ENCODE peak calls at places on chromosomes 1 and 21, in seven cellular contexts. R is psoas muscle, C is upper lobe of left lung, X is thoracic aorta, M is breast epithelium, I is tibial nerve, H is lower lobe of right lung. J is an unnamed sample. For H3K9me3, the result is how much of the 10 kb centered on the place peaks cover.

GRCh38 chr1:117650840-117651568 is 45.2 kb downstream of the TENT5C start:
- DNase-seq in H (no peak), R (no peak), I (no peak), M (no peak), C (no peak), X (no peak), J (no peak)

GRCh38 chr21:15660424-15660805 is 69.4 kb upstream of the USP25 start:
- DNase-seq in R (no peak), X (no peak), H (no peak), I (no peak), M (no peak), C (no peak), J (no peak)

GRCh38 chr1:246284021-246284420 is 223.1 kb downstream of the SMYD3 start:
- DNase-seq in I (no peak), C (no peak), M (no peak), H (no peak), X (no peak), R (no peak), J (no peak)

GRCh38 chr1:33429846-33430750 is 797 bp downstream of the PHC2 start:
- DNase-seq in C (peak), M (no peak), R (peak), I (no peak), X (no peak), H (peak), J (no peak)

GRCh38 chr1:167447521-167448136 is 70.7 kb downstream of the CD247 start:
- DNase-seq in I (no peak), H (peak), M (no peak), X (no peak), C (peak), R (no peak), J (peak)

GRCh38 chr1:10864776-10865175 is 68.3 kb upstream of the CASZ1 start:
- DNase-seq in I (no peak), R (no peak), C (no peak), X (no peak), H (no peak), M (no peak), J (no peak)

GRCh38 chr1:115828101-115829022 is 12.6 kb downstream of the NHLH2 start:
- DNase-seq in X (no peak), H (peak), M (no peak), I (no peak), R (no peak), C (peak), J (no peak)

GRCh38 chr21:34691396-34692032 is 22.7 kb downstream of the CLIC6 start:
- DNase-seq in H (no peak), C (no peak), I (no peak), R (no peak), M (no peak), X (no peak), J (no peak)

GRCh38 chr1:210234254-210234747 is 1.7 kb downstream of the SERTAD4 start:
- DNase-seq in H (no peak), X (no peak), M (no peak), I (no peak), R (no peak), C (no peak), J (no peak)

GRCh38 chr1:166302919-166303758 is 136.3 kb upstream of the FAM78B start:
- DNase-seq in M (no peak), R (no peak), H (no peak), C (no peak), I (no peak), X (no peak), J (no peak)

GRCh38 chr1:226019550-226019949 is 20.4 kb upstream of the SDE2 start:
- DNase-seq in M (no peak), R (no peak), I (no peak), C (no peak), H (no peak), X (no peak), J (no peak)

GRCh38 chr1:206923961-206924548 is 2.3 kb upstream of the FCMR start:
- DNase-seq in C (no peak), I (no peak), R (no peak), X (no peak), M (no peak), H (no peak), J (no peak)

GRCh38 chr1:6090996-6091822 is 45.5 kb downstream of the KCNAB2 start:
- DNase-seq in R (peak), M (no peak), X (no peak), I (no peak), C (no peak), H (no peak), J (no peak)

GRCh38 chr1:55399385-55399784 is 184.2 kb upstream of the USP24 start:
- DNase-seq in M (no peak), R (no peak), I (no peak), X (no peak), C (no peak), H (no peak), J (no peak)

GRCh38 chr1:26164036-26164927 is 4.5 kb downstream of the C1orf232 start:
- DNase-seq in C (no peak), R (peak), I (no peak), H (no peak), X (no peak), M (no peak), J (peak)

GRCh38 chr1:72284084-72284397 is 1.7 kb upstream of the NEGR1 start:
- DNase-seq in X (no peak), R (no peak), M (peak), I (no peak), H (no peak), C (no peak), J (no peak)

GRCh38 chr1:190679032-190679431 is 201.4 kb upstream of the BRINP3 start:
- DNase-seq in I (no peak), C (no peak), H (no peak), M (no peak), X (no peak), R (no peak), J (no peak)

GRCh38 chr1:163013826-163014600 is 55.1 kb upstream of the RGS4 start:
- DNase-seq in I (no peak), C (no peak), M (no peak), R (no peak), H (no peak), X (no peak), J (no peak)

GRCh38 chr1:114094303-114094663 is 59.4 kb downstream of the SYT6 start:
- DNase-seq in C (no peak), H (no peak), X (no peak), I (peak), M (no peak), R (peak), J (no peak)

GRCh38 chr1:2360588-2361364 is 30.6 kb downstream of the MORN1 start:
- DNase-seq in X (no peak), C (no peak), R (no peak), I (no peak), M (no peak), H (peak), J (no peak)

GRCh38 chr1:227604446-227604845 is 41.1 kb downstream of the ZNF678 start:
- DNase-seq in H (no peak), I (no peak), C (no peak), X (no peak), M (no peak), R (no peak), J (no peak)
- H3K9me3 ChIP-seq in H (under half), I (under half), C (half or more), X (under half), M (under half), R (under half), J (under half)

GRCh38 chr1:111988743-111989453 is 570 bp downstream of the KCND3 start:
- DNase-seq in M (no peak), H (peak), I (no peak), X (no peak), R (peak), C (peak), J (no peak)

GRCh38 chr1:111990026-111990877 is 784 bp upstream of the KCND3 start:
- DNase-seq in I (no peak), C (peak), R (peak), M (no peak), X (no peak), H (peak), J (no peak)

GRCh38 chr1:111988377-111988742 is 1.1 kb downstream of the KCND3 start:
- DNase-seq in C (no peak), I (no peak), R (no peak), X (no peak), M (no peak), H (no peak), J (no peak)

GRCh38 chr1:111989531-111990025 is at the start of gene KCND3:
- DNase-seq in I (no peak), H (peak), X (no peak), R (peak), C (no peak), M (no peak), J (no peak)

DNA sequence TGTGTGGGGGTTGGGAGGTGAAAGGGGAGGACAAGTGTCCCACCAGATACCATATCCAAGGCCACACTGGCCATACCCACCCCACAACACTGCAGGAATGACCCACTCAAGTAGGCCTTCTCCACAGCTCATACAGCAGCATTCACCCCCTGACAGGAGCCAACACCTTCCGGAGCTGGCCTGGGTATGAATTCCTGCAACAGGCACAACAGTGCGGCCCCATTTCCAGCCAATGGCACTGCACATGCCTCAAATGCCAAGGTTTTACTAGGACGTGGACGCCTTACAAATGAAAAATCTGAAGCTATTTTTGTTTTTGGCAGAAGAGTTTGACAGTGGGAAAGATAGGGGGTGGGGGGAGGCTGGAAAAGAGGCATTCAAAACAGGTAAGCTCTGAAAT is 2.0 kb downstream of the KCND3 start:
- DNase-seq in H (no peak), R (no peak), X (no peak), M (no peak), I (no peak), C (no peak), J (no peak)
- H3K9me3 ChIP-seq in H (under half), R (under half), X (under half), M (under half), I (under half), C (under half), J (under half)

DNA sequence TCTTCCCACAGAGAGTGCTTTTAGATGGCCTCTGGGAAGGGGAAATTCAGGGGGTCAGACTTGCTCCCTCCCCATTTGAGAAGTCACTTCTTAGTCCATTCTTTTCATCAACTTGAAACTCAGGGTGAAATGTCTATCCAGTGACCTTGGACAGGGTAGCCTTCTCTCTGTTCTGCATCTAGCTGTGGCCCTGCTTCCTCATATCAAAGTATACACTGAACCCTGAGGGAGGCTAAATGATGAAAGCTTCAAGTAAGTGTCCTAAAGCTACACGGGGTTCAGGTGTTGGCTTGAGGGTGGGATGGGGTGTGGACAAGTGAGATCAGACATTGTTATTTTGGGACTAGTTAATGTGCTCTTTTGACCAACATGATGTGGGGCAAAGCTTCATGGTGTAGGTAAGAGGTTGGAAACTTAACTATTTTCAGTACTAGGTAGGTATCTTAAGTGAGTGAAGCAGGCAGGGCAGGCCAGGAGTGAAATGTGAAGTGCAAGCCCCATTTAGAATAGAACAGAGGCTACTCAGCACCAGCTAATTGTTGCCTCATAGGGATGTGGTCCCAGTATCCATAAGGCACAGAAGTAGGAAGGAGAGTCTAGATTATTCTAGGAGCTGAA is 41.0 kb downstream of the SLAMF6 start:
- DNase-seq in X (no peak), C (no peak), R (no peak), H (no peak), M (no peak), I (no peak), J (no peak)
- H3K9me3 ChIP-seq in X (under half), C (under half), R (under half), H (under half), M (under half), I (under half), J (under half)

GRCh38 chr1:4028139-4028501 is 128.0 kb upstream of the C1orf174 start:
- DNase-seq in H (no peak), C (no peak), I (no peak), X (no peak), M (no peak), R (no peak), J (no peak)
- H3K9me3 ChIP-seq in H (under half), C (under half), I (under half), X (under half), M (under half), R (under half), J (under half)

J was measured in T-helper 17 cell.